ENCODE peak calls at places on chromosome 7, in ten cellular contexts. N is cardiac muscle cell, K is pancreas, W is brain microvascular endothelial cell, G is upper lobe of left lung, E is GM06990, A is left ventricle myocardium inferior, D is aorta, I is suprapubic skin, S is Panc1. B is an unnamed sample. For H3K27me3, the result is how much of the 10 kb centered on the place peaks cover.

GRCh38 chr7:121669144-121669543 is 203.8 kb upstream of the PTPRZ1 start:
- DNase-seq in N (no peak), K (no peak), W (no peak), G (no peak), E (no peak), A (no peak), D (no peak), I (no peak), S (no peak), B (no peak)

GRCh38 chr7:102073931-102074880 is 212.5 kb upstream of the SH2B2 start:
- DNase-seq in N (no peak), K (no peak), W (no peak), G (no peak), E (no peak), A (no peak), D (no peak), I (no peak), S (no peak), B (no peak)

GRCh38 chr7:101271021-101271420 is 26.1 kb upstream of the FIS1 start:
- DNase-seq in N (no peak), K (no peak), W (no peak), G (no peak), E (no peak), A (no peak), D (no peak), I (no peak), S (no peak), B (no peak)

GRCh38 chr7:91112902-91113321 is 151.3 kb upstream of the FZD1 start:
- DNase-seq in N (no peak), K (no peak), W (peak), G (no peak), E (no peak), A (no peak), D (no peak), I (no peak), S (no peak), B (no peak)

GRCh38 chr7:95190515-95190914 is 133.8 kb downstream of the PON1 start:
- DNase-seq in N (no peak), K (no peak), W (no peak), G (no peak), E (no peak), A (no peak), D (no peak), I (no peak), S (no peak), B (no peak)

GRCh38 chr7:25840209-25840792 is 311.7 kb upstream of the NFE2L3 start:
- DNase-seq in N (peak), K (no peak), W (no peak), G (no peak), E (no peak), A (peak), D (no peak), I (no peak), S (no peak), B (peak)

GRCh38 chr7:128909605-128910568 is 622 bp downstream of the KCP start:
- DNase-seq in N (no peak), K (no peak), W (peak), G (no peak), E (no peak), A (no peak), D (peak), I (peak), S (no peak), B (no peak)

GRCh38 chr7:135923700-135924261 is 53.4 kb downstream of the MTPN start:
- DNase-seq in N (no peak), K (no peak), W (peak), G (no peak), E (no peak), A (no peak), D (no peak), I (no peak), S (peak), B (no peak)

GRCh38 chr7:7257899-7258692 is 75.8 kb downstream of the C1GALT1 start:
- DNase-seq in N (no peak), K (no peak), W (no peak), G (no peak), E (peak), A (no peak), D (no peak), I (no peak), S (no peak), B (no peak)

GRCh38 chr7:28855538-28856217 is 102.5 kb downstream of the TRIL start:
- DNase-seq in N (no peak), K (peak), W (peak), G (no peak), E (no peak), A (no peak), D (no peak), I (no peak), S (no peak), B (no peak)

GRCh38 chr7:83475403-83475802 is 173.5 kb downstream of the SEMA3E start:
- DNase-seq in N (no peak), K (no peak), W (no peak), G (no peak), E (no peak), A (no peak), D (no peak), I (no peak), S (no peak), B (no peak)

DNA sequence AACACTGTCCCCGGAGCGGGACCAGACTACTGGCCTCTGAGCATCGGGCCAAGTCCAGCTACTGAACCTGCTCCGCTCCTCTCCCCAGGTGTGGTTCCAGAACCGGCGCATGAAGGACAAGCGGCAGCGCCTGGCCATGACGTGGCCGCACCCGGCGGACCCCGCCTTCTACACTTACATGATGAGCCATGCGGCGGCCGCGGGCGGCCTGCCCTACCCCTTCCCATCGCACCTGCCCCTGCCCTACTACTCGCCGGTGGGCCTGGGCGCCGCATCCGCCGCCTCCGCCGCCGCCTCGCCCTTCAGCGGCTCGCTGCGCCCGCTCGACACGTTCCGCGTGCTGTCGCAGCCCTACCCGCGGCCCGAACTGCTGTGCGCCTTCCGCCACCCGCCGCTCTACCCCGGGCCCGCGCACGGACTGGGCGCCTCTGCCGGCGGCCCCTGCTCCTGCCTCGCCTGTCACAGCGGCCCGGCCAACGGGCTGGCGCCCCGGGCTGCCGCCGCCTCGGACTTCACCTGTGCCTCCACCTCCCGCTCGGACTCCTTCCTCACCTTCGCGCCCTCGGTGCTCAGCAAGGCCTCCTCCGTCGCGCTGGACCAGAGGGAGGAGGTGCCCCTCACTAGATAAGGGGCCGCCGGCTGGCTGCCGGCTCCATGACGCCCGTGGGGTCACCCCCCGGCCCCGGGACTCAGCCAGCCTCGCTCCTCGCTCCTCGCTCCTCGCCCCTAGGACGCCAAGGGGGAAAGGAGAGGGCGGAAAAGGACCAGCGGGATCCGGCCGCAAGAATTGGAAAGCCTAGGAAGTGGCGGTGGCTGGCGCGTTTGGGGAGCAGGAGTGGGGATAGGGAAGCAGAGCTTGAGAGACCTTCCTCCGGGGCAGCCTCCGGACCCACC is 3.4 kb downstream of the EVX1 start:
- DNase-seq in N (no peak), K (no peak), W (no peak), G (peak), E (no peak), A (no peak), D (no peak), I (no peak), S (no peak), B (no peak)
- H3K27me3 ChIP-seq in N (half or more), K (under half), W (half or more), G (under half), E (under half), A (half or more), D (under half), I (half or more), S (under half), B (under half)

GRCh38 chr7:105661625-105662024 is 80.3 kb upstream of the EFCAB10 start:
- DNase-seq in N (no peak), K (no peak), W (no peak), G (no peak), E (no peak), A (no peak), D (no peak), I (no peak), S (no peak), B (no peak)

GRCh38 chr7:105662998-105663397 is 81.7 kb upstream of the EFCAB10 start:
- DNase-seq in N (no peak), K (no peak), W (no peak), G (no peak), E (no peak), A (no peak), D (no peak), I (no peak), S (no peak), B (no peak)

GRCh38 chr7:105666324-105666723 is 85.0 kb upstream of the EFCAB10 start:
- DNase-seq in N (no peak), K (no peak), W (no peak), G (no peak), E (no peak), A (no peak), D (no peak), I (no peak), S (no peak), B (no peak)

GRCh38 chr7:105665684-105666083 is 84.4 kb upstream of the EFCAB10 start:
- DNase-seq in N (no peak), K (no peak), W (no peak), G (no peak), E (no peak), A (no peak), D (no peak), I (no peak), S (no peak), B (no peak)

GRCh38 chr7:105664816-105665525 is 83.7 kb upstream of the EFCAB10 start:
- DNase-seq in N (no peak), K (no peak), W (peak), G (no peak), E (no peak), A (no peak), D (no peak), I (no peak), S (no peak), B (no peak)
- H3K4me3 ChIP-seq in N (no peak), K (no peak), W (no peak), G (no peak), E (no peak), A (no peak), D (no peak), I (no peak), S (no peak), B (no peak)

DNA sequence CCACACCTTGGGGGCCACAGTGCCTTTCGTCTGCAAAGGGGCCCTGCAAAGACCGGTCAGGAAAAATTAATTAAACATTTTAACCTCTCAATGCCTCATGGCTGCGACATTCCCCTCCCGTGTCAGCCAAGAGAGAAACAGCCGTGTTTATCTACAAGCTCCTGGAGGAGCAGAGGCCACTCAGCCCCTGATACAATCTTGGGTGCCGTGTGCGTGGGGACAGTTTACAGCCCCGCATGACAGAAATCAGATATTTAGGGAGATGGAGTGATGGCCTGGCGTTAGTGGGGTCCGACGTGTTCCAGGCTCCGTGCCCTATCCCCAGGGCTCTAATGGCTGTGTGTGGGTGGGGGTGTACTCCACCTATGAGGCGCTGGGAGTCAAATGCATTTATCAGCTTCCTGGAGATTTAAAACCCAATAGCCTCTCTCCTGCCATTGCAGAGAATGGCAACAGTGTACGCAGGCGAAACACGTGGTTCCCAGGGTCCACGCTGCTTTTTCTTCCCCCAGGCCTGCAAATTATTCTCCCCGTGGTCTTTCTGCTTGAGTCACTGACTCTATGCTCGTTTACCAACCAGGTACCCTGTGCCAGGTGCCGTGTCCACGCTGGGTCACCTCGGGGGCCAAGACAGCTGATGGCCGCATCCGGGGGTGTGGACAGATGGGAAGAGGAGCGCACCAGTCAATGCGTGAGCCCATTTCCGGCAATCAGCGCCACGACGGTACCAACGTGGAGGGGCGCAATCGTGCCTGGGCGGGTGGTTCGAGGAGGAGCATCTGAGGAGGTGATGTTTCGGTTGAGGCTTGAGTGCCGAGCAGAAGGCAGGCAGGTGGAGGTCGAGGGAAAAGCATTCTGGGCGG is 26.6 kb upstream of the PSMG3 start:
- DNase-seq in N (no peak), K (no peak), W (no peak), G (no peak), E (no peak), A (no peak), D (peak), I (no peak), S (no peak), B (no peak)
- H3K27me3 ChIP-seq in N (under half), K (under half), W (under half), G (under half), E (under half), A (half or more), D (under half), I (half or more), S (under half), B (under half)

GRCh38 chr7:151254316-151254715 is 5.8 kb upstream of the SMARCD3 start:
- DNase-seq in N (no peak), K (no peak), W (no peak), G (no peak), E (no peak), A (no peak), D (no peak), I (peak), S (no peak), B (no peak)

GRCh38 chr7:151251328-151251925 is 2.9 kb upstream of the SMARCD3 start:
- DNase-seq in N (peak), K (peak), W (peak), G (peak), E (no peak), A (peak), D (peak), I (peak), S (no peak), B (peak)

GRCh38 chr7:151254851-151255250 is 6.4 kb upstream of the SMARCD3 start:
- DNase-seq in N (no peak), K (no peak), W (no peak), G (no peak), E (no peak), A (no peak), D (no peak), I (peak), S (no peak), B (no peak)

GRCh38 chr7:151251926-151252835 is 3.7 kb upstream of the SMARCD3 start:
- DNase-seq in N (peak), K (peak), W (peak), G (peak), E (no peak), A (peak), D (peak), I (peak), S (no peak), B (peak)

GRCh38 chr7:151252961-151253691 is 4.6 kb upstream of the SMARCD3 start:
- DNase-seq in N (no peak), K (no peak), W (no peak), G (no peak), E (no peak), A (no peak), D (no peak), I (peak), S (no peak), B (no peak)
- H3K4me3 ChIP-seq in N (no peak), K (no peak), W (no peak), G (no peak), E (no peak), A (peak), D (no peak), I (no peak), S (no peak), B (peak)

GRCh38 chr7:132158166-132158565 is 418.1 kb downstream of the PLXNA4 start:
- DNase-seq in N (no peak), K (no peak), W (no peak), G (no peak), E (no peak), A (no peak), D (no peak), I (no peak), S (no peak), B (no peak)
- H3K27me3 ChIP-seq in N (under half), K (under half), W (under half), G (under half), E (under half), A (under half), D (under half), I (under half), S (under half), B (under half)

DNA sequence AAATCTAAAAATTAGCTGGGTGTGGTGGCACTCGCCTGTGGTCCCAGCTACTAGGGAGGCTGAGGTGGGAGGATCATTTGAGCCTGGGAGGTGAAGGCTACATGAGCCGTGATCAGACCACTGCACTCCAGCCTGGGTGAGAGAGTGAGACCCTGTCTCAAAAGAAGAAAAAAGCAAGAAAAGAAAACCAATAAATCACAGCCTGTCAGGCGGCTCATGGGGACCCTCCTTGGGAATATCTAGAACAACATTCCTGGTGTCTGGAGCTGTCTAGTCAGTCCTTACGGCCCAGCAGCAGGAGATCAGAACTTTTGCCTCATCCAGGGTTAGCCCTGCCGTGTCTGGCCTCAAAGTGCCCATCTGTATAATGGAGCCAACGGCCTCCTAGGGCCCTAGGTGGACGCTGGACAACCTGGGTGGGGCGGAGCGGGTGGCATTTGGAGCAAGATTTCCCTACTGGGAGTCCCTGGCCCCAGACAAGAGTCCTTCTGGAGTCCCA is 130.7 kb upstream of the TNRC18 start:
- DNase-seq in N (no peak), K (no peak), W (no peak), G (no peak), E (no peak), A (no peak), D (no peak), I (no peak), S (no peak), B (no peak)
- H3K4me3 ChIP-seq in N (no peak), K (no peak), W (no peak), G (no peak), E (peak), A (peak), D (no peak), I (no peak), S (no peak), B (no peak)

DNA sequence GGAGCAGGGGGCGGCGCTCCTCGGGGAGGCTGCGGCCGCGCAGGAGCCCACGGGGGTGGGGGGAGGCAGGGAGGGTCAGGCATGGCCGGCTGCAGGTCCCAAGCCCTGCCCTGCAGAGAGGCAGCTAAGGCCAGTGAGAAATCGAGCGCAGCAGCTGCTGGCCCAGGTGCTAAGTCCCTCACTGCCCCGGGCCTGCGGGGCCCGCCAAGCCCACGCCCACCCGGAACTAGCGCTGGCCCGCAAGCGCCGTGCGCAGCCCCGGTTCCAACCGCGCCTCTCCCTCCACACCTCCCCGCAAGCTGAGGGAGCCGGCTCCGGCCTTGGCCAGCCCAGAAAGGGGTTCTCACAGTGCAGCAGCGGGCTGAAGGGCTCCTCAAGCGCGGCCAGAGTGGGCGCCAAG is 28.3 kb upstream of the TES start:
- DNase-seq in N (no peak), K (no peak), W (no peak), G (peak), E (no peak), A (no peak), D (no peak), I (no peak), S (no peak), B (peak)
- H3K27me3 ChIP-seq in N (under half), K (under half), W (under half), G (under half), E (under half), A (under half), D (under half), I (under half), S (under half), B (under half)

GRCh38 chr7:81111358-81111757 is 192.5 kb upstream of the SEMA3C start:
- DNase-seq in N (no peak), K (no peak), W (peak), G (no peak), E (no peak), A (no peak), D (no peak), I (no peak), S (peak), B (no peak)
- H3K4me3 ChIP-seq in N (no peak), K (no peak), W (no peak), G (no peak), E (no peak), A (no peak), D (no peak), I (no peak), S (no peak), B (no peak)

GRCh38 chr7:2659556-2660358 is 28.0 kb downstream of the TTYH3 start:
- DNase-seq in N (no peak), K (no peak), W (no peak), G (peak), E (no peak), A (no peak), D (no peak), I (no peak), S (no peak), B (no peak)
- H3K27me3 ChIP-seq in N (under half), K (under half), W (under half), G (under half), E (under half), A (under half), D (under half), I (under half), S (under half), B (under half)

DNA sequence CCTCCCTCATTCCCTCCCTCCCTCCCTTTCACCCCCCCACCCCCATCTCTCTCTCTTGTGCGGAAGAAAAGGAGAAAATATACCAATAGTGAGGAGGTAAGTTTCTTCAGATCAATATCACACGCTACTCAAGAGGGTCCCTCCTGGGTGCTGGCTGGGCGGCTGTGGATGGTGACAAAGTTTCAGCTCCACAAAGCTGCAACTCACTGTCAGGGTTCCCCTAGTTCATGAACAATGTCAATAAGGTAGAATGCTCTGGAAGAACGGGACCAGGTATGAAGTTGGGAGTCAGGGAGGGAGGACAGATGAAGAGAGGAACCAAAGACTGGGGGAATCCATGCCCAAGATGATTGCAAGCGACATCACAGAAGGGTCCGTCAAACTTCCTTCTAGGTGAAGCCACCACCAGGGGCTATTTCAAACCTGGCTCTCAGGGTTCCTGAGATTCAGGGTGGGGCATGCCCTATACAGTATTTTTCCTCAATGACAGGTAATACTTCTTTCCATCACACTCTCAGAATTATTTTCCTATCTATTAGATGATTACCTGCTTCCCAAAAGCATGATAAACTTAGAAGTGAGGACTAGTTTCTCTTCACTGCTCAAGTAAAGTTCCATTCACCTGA is 1.4 kb upstream of the PDE1C start:
- DNase-seq in N (no peak), K (no peak), W (no peak), G (no peak), E (no peak), A (no peak), D (no peak), I (no peak), S (no peak), B (no peak)
- H3K4me3 ChIP-seq in N (peak), K (peak), W (peak), G (no peak), E (no peak), A (peak), D (peak), I (peak), S (no peak), B (no peak)